ENCODE peak calls at places on chromosome 3, in eight cellular contexts. One of them, this sample, is unnamed.

GRCh38 chr3:21783834-21784233 is 32.8 kb upstream of the ZNF385D start:
- DNase-seq in transverse colon: no peak
- DNase-seq in astrocyte: no peak
- DNase-seq in heart right ventricle: no peak
- DNase-seq in A673: no peak
- DNase-seq in CD8-positive, alpha-beta T cell: no peak
- DNase-seq in AG09309: no peak
- DNase-seq in body of pancreas: no peak
- DNase-seq in this sample: no peak

GRCh38 chr3:36895488-36896409 is 49.1 kb downstream of the TRANK1 start:
- DNase-seq in transverse colon: no peak
- DNase-seq in astrocyte: no peak
- DNase-seq in heart right ventricle: no peak
- DNase-seq in A673: peak; percentile 88
- DNase-seq in CD8-positive, alpha-beta T cell: no peak
- DNase-seq in AG09309: no peak
- DNase-seq in body of pancreas: no peak
- DNase-seq in this sample: no peak

GRCh38 chr3:159112724-159113123 is 310.9 kb downstream of the MFSD1 start:
- DNase-seq in transverse colon: no peak
- DNase-seq in astrocyte: no peak
- DNase-seq in heart right ventricle: no peak
- DNase-seq in A673: no peak
- DNase-seq in CD8-positive, alpha-beta T cell: no peak
- DNase-seq in AG09309: no peak
- DNase-seq in body of pancreas: no peak
- DNase-seq in this sample: no peak

GRCh38 chr3:162702768-162703385 is 1206.3 kb downstream of the OTOL1 start:
- DNase-seq in transverse colon: no peak
- DNase-seq in astrocyte: no peak
- DNase-seq in heart right ventricle: no peak
- DNase-seq in A673: no peak
- DNase-seq in CD8-positive, alpha-beta T cell: no peak
- DNase-seq in AG09309: no peak
- DNase-seq in body of pancreas: no peak
- DNase-seq in this sample: no peak

GRCh38 chr3:152728346-152728980 is 106.5 kb upstream of the P2RY1 start:
- DNase-seq in transverse colon: no peak
- DNase-seq in astrocyte: no peak
- DNase-seq in heart right ventricle: no peak
- DNase-seq in A673: peak; percentile 87
- DNase-seq in CD8-positive, alpha-beta T cell: no peak
- DNase-seq in AG09309: no peak
- DNase-seq in body of pancreas: no peak
- DNase-seq in this sample: no peak

GRCh38 chr3:52516509-52517195 is 17.0 kb downstream of the NT5DC2 start:
- DNase-seq in transverse colon: no peak
- DNase-seq in astrocyte: no peak
- DNase-seq in heart right ventricle: no peak
- DNase-seq in A673: no peak
- DNase-seq in CD8-positive, alpha-beta T cell: no peak
- DNase-seq in AG09309: no peak
- DNase-seq in body of pancreas: no peak
- DNase-seq in this sample: no peak

GRCh38 chr3:184740509-184741258 is 28.8 kb upstream of the MAGEF1 start:
- DNase-seq in transverse colon: no peak
- DNase-seq in astrocyte: peak; percentile 56
- DNase-seq in heart right ventricle: no peak
- DNase-seq in A673: peak; percentile 72
- DNase-seq in CD8-positive, alpha-beta T cell: no peak
- DNase-seq in AG09309: no peak
- DNase-seq in body of pancreas: no peak
- DNase-seq in this sample: peak; percentile 98

GRCh38 chr3:13651775-13652428 is 103.0 kb downstream of the FBLN2 start:
- DNase-seq in transverse colon: no peak
- DNase-seq in astrocyte: no peak
- DNase-seq in heart right ventricle: no peak
- DNase-seq in A673: no peak
- DNase-seq in CD8-positive, alpha-beta T cell: no peak
- DNase-seq in AG09309: no peak
- DNase-seq in body of pancreas: no peak
- DNase-seq in this sample: no peak

GRCh38 chr3:111917300-111917699 is 58.2 kb downstream of the PHLDB2 start:
- DNase-seq in transverse colon: no peak
- DNase-seq in astrocyte: peak; percentile 70
- DNase-seq in heart right ventricle: no peak
- DNase-seq in A673: no peak
- DNase-seq in CD8-positive, alpha-beta T cell: no peak
- DNase-seq in AG09309: no peak
- DNase-seq in body of pancreas: no peak
- DNase-seq in this sample: peak; percentile 64

GRCh38 chr3:13177641-13178040 is 104.4 kb upstream of the IQSEC1 start:
- DNase-seq in transverse colon: no peak
- DNase-seq in astrocyte: no peak
- DNase-seq in heart right ventricle: no peak
- DNase-seq in A673: no peak
- DNase-seq in CD8-positive, alpha-beta T cell: no peak
- DNase-seq in AG09309: no peak
- DNase-seq in body of pancreas: no peak
- DNase-seq in this sample: no peak

GRCh38 chr3:158460929-158461328 is 110.1 kb upstream of the MLF1 start:
- DNase-seq in transverse colon: no peak
- DNase-seq in astrocyte: no peak
- DNase-seq in heart right ventricle: no peak
- DNase-seq in A673: peak; percentile 21
- DNase-seq in CD8-positive, alpha-beta T cell: no peak
- DNase-seq in AG09309: no peak
- DNase-seq in body of pancreas: no peak
- DNase-seq in this sample: peak; percentile 55

GRCh38 chr3:120743081-120743365 is 479 bp downstream of the GTF2E1 start:
- DNase-seq in transverse colon: no peak
- DNase-seq in astrocyte: peak; percentile 36
- DNase-seq in heart right ventricle: no peak
- DNase-seq in A673: peak; percentile 17
- DNase-seq in CD8-positive, alpha-beta T cell: no peak
- DNase-seq in AG09309: no peak
- DNase-seq in body of pancreas: no peak
- DNase-seq in this sample: peak; percentile 37

GRCh38 chr3:58155838-58156237 is 54.9 kb downstream of the DNASE1L3 start:
- DNase-seq in transverse colon: no peak
- DNase-seq in astrocyte: no peak
- DNase-seq in heart right ventricle: no peak
- DNase-seq in A673: no peak
- DNase-seq in CD8-positive, alpha-beta T cell: no peak
- DNase-seq in AG09309: no peak
- DNase-seq in body of pancreas: no peak
- DNase-seq in this sample: peak; percentile 27

GRCh38 chr3:176757440-176757839 is 439.8 kb downstream of the TBL1XR1 start:
- DNase-seq in transverse colon: no peak
- DNase-seq in astrocyte: no peak
- DNase-seq in heart right ventricle: no peak
- DNase-seq in A673: no peak
- DNase-seq in CD8-positive, alpha-beta T cell: no peak
- DNase-seq in AG09309: no peak
- DNase-seq in body of pancreas: no peak
- DNase-seq in this sample: no peak

GRCh38 chr3:176755552-176755951 is 441.7 kb downstream of the TBL1XR1 start:
- DNase-seq in transverse colon: no peak
- DNase-seq in astrocyte: no peak
- DNase-seq in heart right ventricle: no peak
- DNase-seq in A673: no peak
- DNase-seq in CD8-positive, alpha-beta T cell: no peak
- DNase-seq in AG09309: no peak
- DNase-seq in body of pancreas: no peak
- DNase-seq in this sample: no peak

GRCh38 chr3:176755977-176756376 is 441.3 kb downstream of the TBL1XR1 start:
- DNase-seq in transverse colon: no peak
- DNase-seq in astrocyte: no peak
- DNase-seq in heart right ventricle: no peak
- DNase-seq in A673: no peak
- DNase-seq in CD8-positive, alpha-beta T cell: no peak
- DNase-seq in AG09309: no peak
- DNase-seq in body of pancreas: no peak
- DNase-seq in this sample: no peak

GRCh38 chr3:176765491-176765890 is 431.8 kb downstream of the TBL1XR1 start:
- DNase-seq in transverse colon: no peak
- DNase-seq in astrocyte: peak; percentile 60
- DNase-seq in heart right ventricle: no peak
- DNase-seq in A673: no peak
- DNase-seq in CD8-positive, alpha-beta T cell: no peak
- DNase-seq in AG09309: no peak
- DNase-seq in body of pancreas: no peak
- DNase-seq in this sample: no peak

DNA sequence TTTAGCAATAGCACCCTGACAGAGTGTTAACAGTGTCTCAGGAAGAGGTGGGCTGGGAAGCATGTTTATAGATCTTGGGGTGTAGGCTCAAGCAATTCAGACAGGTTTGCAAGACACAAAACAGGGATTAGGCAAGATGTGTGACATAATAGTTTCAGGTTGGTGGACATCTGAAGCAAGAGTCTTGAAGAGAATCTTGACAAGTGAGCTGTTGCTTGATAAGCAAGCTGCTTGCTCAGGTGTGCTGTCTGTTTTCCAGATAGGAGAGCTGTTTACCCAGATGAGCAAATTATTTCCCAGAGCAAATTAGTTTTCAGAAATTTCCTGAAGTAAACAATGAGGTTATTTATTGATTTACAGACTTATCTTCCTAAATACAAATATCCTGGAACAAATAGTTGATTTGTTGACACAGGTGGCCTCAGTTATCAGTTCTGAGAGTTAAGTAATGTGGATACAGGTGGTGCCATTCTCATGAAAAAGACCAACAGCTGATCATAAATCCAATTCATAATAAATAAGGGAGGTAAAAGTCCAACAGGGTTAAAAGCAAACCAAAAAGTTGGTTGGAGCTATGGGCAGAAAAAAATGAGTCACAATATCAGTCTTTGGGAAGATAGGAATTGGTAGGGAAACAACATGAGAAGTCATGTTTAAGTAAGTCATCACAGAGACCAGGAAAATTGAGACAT is 437.3 kb downstream of the TBL1XR1 start:
- DNase-seq in transverse colon: no peak
- DNase-seq in astrocyte: no peak
- DNase-seq in heart right ventricle: no peak
- DNase-seq in A673: no peak
- DNase-seq in CD8-positive, alpha-beta T cell: no peak
- DNase-seq in AG09309: no peak
- DNase-seq in body of pancreas: peak; percentile 33
- DNase-seq in this sample: peak; percentile 47
- TF ChIP-seq CTCF in transverse colon: no peak
- TF ChIP-seq CTCF in astrocyte: no peak
- TF ChIP-seq CTCF in heart right ventricle: no peak
- TF ChIP-seq CTCF in A673: no peak
- TF ChIP-seq CTCF in CD8-positive, alpha-beta T cell: no peak
- TF ChIP-seq CTCF in AG09309: no peak
- TF ChIP-seq CTCF in body of pancreas: no peak
- TF ChIP-seq CTCF in this sample: no peak

DNA sequence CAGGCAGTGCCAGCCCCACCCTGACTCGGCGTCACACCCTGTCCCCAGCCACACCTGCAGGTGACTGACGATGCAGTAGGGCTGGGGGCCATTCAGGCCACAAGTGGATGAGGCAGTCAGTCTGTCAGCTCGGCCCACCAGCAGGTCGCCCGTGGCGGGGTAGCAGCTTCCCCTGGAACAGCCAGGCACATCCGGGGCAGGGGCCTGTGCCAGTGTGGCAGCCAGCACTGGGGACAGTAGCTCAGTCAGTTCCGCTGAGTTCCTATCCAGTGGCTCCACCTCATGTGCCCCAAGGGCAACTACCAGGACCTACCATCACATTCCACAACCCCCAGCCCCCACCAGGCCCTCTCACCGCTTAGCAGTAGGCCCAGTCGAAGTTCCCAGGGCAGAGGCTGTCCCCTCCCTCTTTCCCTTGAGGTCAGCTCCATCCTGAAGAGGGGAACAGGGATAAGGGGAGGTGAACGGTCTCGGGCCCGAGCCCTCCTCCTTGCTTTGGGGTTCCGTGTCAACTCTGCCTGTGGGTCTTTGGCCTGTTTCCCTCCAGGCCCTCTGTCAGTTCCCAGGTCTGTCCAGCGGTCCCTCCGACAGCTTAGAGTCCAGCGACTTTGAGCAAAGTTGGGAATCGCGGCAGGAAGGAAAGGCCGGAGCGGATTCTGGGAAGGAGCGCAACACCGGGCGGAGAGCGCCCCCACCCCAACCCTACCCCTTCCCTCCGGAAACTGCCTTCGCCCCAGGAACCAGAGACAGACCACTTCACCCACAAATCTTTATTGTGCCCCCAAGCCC is at the start of gene LAMB2:
- DNase-seq in transverse colon: peak; percentile 79
- DNase-seq in astrocyte: peak; percentile 82
- DNase-seq in heart right ventricle: peak; percentile 79
- DNase-seq in A673: peak; percentile 42
- DNase-seq in CD8-positive, alpha-beta T cell: no peak
- DNase-seq in AG09309: peak; percentile 58
- DNase-seq in body of pancreas: peak; percentile 71
- DNase-seq in this sample: peak; percentile 78
- H3K4me3 ChIP-seq in transverse colon: peak within 1 kb of the TSS; percentile 52
- H3K4me3 ChIP-seq in astrocyte: peak within 1 kb of the TSS; percentile 97
- H3K4me3 ChIP-seq in heart right ventricle: peak within 1 kb of the TSS; percentile 97
- H3K4me3 ChIP-seq in A673: peak within 1 kb of the TSS; percentile 70
- H3K4me3 ChIP-seq in CD8-positive, alpha-beta T cell: no peak within 1 kb of the TSS
- H3K4me3 ChIP-seq in AG09309: peak within 1 kb of the TSS; percentile 83
- H3K4me3 ChIP-seq in body of pancreas: peak within 1 kb of the TSS; percentile 35
- H3K4me3 ChIP-seq in this sample: peak within 1 kb of the TSS; percentile 80

DNA sequence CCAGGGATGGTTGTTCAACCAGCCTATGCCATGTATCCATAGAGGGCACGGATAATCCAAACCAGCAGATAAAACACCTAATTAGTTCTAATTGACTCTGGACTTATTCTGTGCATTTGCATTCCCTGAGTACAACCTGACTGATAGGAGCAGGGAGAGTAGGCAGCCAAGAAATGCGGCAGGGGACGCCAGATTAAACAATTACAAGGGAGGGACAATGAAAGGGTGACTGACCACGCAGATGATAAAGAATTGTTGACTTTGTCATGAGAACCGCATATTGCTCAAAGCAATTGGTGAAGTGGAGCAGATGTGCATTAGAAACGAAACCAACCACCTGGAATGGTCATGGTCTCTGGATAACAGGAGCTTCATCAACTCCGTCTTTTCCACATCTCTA is 369.1 kb upstream of the FRG2C start:
- DNase-seq in transverse colon: no peak
- DNase-seq in astrocyte: no peak
- DNase-seq in heart right ventricle: no peak
- DNase-seq in A673: no peak
- DNase-seq in CD8-positive, alpha-beta T cell: no peak
- DNase-seq in AG09309: no peak
- DNase-seq in body of pancreas: no peak
- DNase-seq in this sample: no peak
- TF ChIP-seq CTCF in transverse colon: no peak
- TF ChIP-seq CTCF in astrocyte: no peak
- TF ChIP-seq CTCF in heart right ventricle: no peak
- TF ChIP-seq CTCF in A673: no peak
- TF ChIP-seq CTCF in CD8-positive, alpha-beta T cell: no peak
- TF ChIP-seq CTCF in AG09309: no peak
- TF ChIP-seq CTCF in body of pancreas: no peak
- TF ChIP-seq CTCF in this sample: no peak

DNA sequence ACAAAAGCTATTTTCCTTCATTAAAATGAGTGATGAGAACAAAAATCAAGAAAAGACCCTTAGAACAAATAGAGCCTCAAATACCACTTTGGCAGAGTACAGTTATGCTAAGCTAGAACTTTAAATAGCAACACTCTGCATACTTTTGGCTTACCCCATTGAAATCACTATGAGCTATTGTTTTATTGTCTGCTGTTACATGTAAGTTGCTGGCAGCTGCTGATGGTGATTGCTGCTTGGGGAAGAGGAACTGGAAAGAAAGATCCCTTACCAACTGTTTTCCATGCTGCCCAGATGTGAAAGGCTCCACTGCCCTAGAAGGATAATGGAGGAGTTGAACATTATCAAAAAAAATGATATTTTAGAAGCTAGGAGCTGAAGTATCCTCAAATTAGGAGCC is 135.4 kb downstream of the SYNPR start:
- DNase-seq in transverse colon: no peak
- DNase-seq in astrocyte: peak; percentile 3
- DNase-seq in heart right ventricle: no peak
- DNase-seq in A673: no peak
- DNase-seq in CD8-positive, alpha-beta T cell: no peak
- DNase-seq in AG09309: no peak
- DNase-seq in body of pancreas: no peak
- DNase-seq in this sample: no peak
- H3K4me3 ChIP-seq in transverse colon: no peak overlapping the region
- H3K4me3 ChIP-seq in astrocyte: no peak overlapping the region
- H3K4me3 ChIP-seq in heart right ventricle: no peak overlapping the region
- H3K4me3 ChIP-seq in A673: no peak overlapping the region
- H3K4me3 ChIP-seq in CD8-positive, alpha-beta T cell: no peak overlapping the region
- H3K4me3 ChIP-seq in AG09309: no peak overlapping the region
- H3K4me3 ChIP-seq in body of pancreas: no peak overlapping the region
- H3K4me3 ChIP-seq in this sample: no peak overlapping the region